ENCODE peak calls at places on chromosomes 16 and 17, in five cellular contexts. One of them, this sample, is unnamed.

GRCh38 chr17:30170415-30170987 is 53.9 kb downstream of the NSRP1 start:
- DNase-seq in neural crest cell: no peak
- DNase-seq in stimulated activated CD4-positive, alpha-beta T cell treated with anti-CD3 and anti-CD28 coated beads, TNF-alpha, amount 100 ng/mL, for 24 hours: no peak
- DNase-seq in NCI-H2081: peak
- DNase-seq in stimulated activated CD8-positive, alpha-beta memory T cell treated with anti-CD3 and anti-CD28 coated beads, Interleukin-15, amount 100 ng/mL, for 1 hour: no peak
- DNase-seq in this sample: no peak

GRCh38 chr16:52528393-52529080 is 18.4 kb downstream of the TOX3 start:
- DNase-seq in neural crest cell: no peak
- DNase-seq in NCI-H2081: no peak
- DNase-seq in stimulated activated CD8-positive, alpha-beta memory T cell treated with anti-CD3 and anti-CD28 coated beads, Interleukin-15, amount 100 ng/mL, for 1 hour: no peak
- DNase-seq in stimulated activated CD4-positive, alpha-beta T cell treated with anti-CD3 and anti-CD28 coated beads, TNF-alpha, amount 100 ng/mL, for 24 hours: no peak
- DNase-seq in this sample: no peak

GRCh38 chr16:68823401-68823800 is 19.9 kb upstream of the TANGO6 start:
- DNase-seq in neural crest cell: no peak
- DNase-seq in NCI-H2081: no peak
- DNase-seq in stimulated activated CD4-positive, alpha-beta T cell treated with anti-CD3 and anti-CD28 coated beads, TNF-alpha, amount 100 ng/mL, for 24 hours: no peak
- DNase-seq in stimulated activated CD8-positive, alpha-beta memory T cell treated with anti-CD3 and anti-CD28 coated beads, Interleukin-15, amount 100 ng/mL, for 1 hour: no peak
- DNase-seq in this sample: no peak

GRCh38 chr16:4846503-4846900 is 586 bp downstream of the GLYR1 start:
- DNase-seq in NCI-H2081: peak
- DNase-seq in stimulated activated CD4-positive, alpha-beta T cell treated with anti-CD3 and anti-CD28 coated beads, TNF-alpha, amount 100 ng/mL, for 24 hours: no peak
- DNase-seq in neural crest cell: peak
- DNase-seq in stimulated activated CD8-positive, alpha-beta memory T cell treated with anti-CD3 and anti-CD28 coated beads, Interleukin-15, amount 100 ng/mL, for 1 hour: no peak
- DNase-seq in this sample: peak

GRCh38 chr17:79922161-79922569 is 82.9 kb upstream of the CBX4 start:
- DNase-seq in NCI-H2081: peak
- DNase-seq in stimulated activated CD4-positive, alpha-beta T cell treated with anti-CD3 and anti-CD28 coated beads, TNF-alpha, amount 100 ng/mL, for 24 hours: no peak
- DNase-seq in stimulated activated CD8-positive, alpha-beta memory T cell treated with anti-CD3 and anti-CD28 coated beads, Interleukin-15, amount 100 ng/mL, for 1 hour: no peak
- DNase-seq in neural crest cell: no peak
- DNase-seq in this sample: no peak

GRCh38 chr16:81808933-81809480 is 29.9 kb downstream of the PLCG2 start:
- DNase-seq in neural crest cell: no peak
- DNase-seq in NCI-H2081: no peak
- DNase-seq in stimulated activated CD4-positive, alpha-beta T cell treated with anti-CD3 and anti-CD28 coated beads, TNF-alpha, amount 100 ng/mL, for 24 hours: no peak
- DNase-seq in stimulated activated CD8-positive, alpha-beta memory T cell treated with anti-CD3 and anti-CD28 coated beads, Interleukin-15, amount 100 ng/mL, for 1 hour: no peak
- DNase-seq in this sample: peak

GRCh38 chr16:48081656-48082055 is 74.1 kb downstream of the ABCC12 start:
- DNase-seq in neural crest cell: no peak
- DNase-seq in stimulated activated CD4-positive, alpha-beta T cell treated with anti-CD3 and anti-CD28 coated beads, TNF-alpha, amount 100 ng/mL, for 24 hours: no peak
- DNase-seq in NCI-H2081: no peak
- DNase-seq in stimulated activated CD8-positive, alpha-beta memory T cell treated with anti-CD3 and anti-CD28 coated beads, Interleukin-15, amount 100 ng/mL, for 1 hour: no peak
- DNase-seq in this sample: no peak

GRCh38 chr16:11167581-11167980 is 88.4 kb downstream of the SOCS1 start:
- DNase-seq in stimulated activated CD8-positive, alpha-beta memory T cell treated with anti-CD3 and anti-CD28 coated beads, Interleukin-15, amount 100 ng/mL, for 1 hour: no peak
- DNase-seq in stimulated activated CD4-positive, alpha-beta T cell treated with anti-CD3 and anti-CD28 coated beads, TNF-alpha, amount 100 ng/mL, for 24 hours: no peak
- DNase-seq in NCI-H2081: no peak
- DNase-seq in neural crest cell: no peak
- DNase-seq in this sample: no peak

GRCh38 chr16:88737298-88738166 is 31.2 kb downstream of the CTU2 start:
- DNase-seq in stimulated activated CD4-positive, alpha-beta T cell treated with anti-CD3 and anti-CD28 coated beads, TNF-alpha, amount 100 ng/mL, for 24 hours: peak
- DNase-seq in stimulated activated CD8-positive, alpha-beta memory T cell treated with anti-CD3 and anti-CD28 coated beads, Interleukin-15, amount 100 ng/mL, for 1 hour: peak
- DNase-seq in neural crest cell: peak
- DNase-seq in NCI-H2081: peak
- DNase-seq in this sample: peak

GRCh38 chr17:9907131-9907530 is 2.1 kb upstream of the RCVRN start:
- DNase-seq in stimulated activated CD8-positive, alpha-beta memory T cell treated with anti-CD3 and anti-CD28 coated beads, Interleukin-15, amount 100 ng/mL, for 1 hour: no peak
- DNase-seq in NCI-H2081: no peak
- DNase-seq in stimulated activated CD4-positive, alpha-beta T cell treated with anti-CD3 and anti-CD28 coated beads, TNF-alpha, amount 100 ng/mL, for 24 hours: no peak
- DNase-seq in neural crest cell: no peak
- DNase-seq in this sample: no peak

GRCh38 chr17:38926290-38927070 is 1.1 kb downstream of the LASP1NB start:
- DNase-seq in NCI-H2081: no peak
- DNase-seq in stimulated activated CD8-positive, alpha-beta memory T cell treated with anti-CD3 and anti-CD28 coated beads, Interleukin-15, amount 100 ng/mL, for 1 hour: no peak
- DNase-seq in stimulated activated CD4-positive, alpha-beta T cell treated with anti-CD3 and anti-CD28 coated beads, TNF-alpha, amount 100 ng/mL, for 24 hours: no peak
- DNase-seq in neural crest cell: no peak
- DNase-seq in this sample: peak

GRCh38 chr17:77372444-77373297 is 231.9 kb downstream of the SEC14L1 start:
- DNase-seq in neural crest cell: peak
- DNase-seq in NCI-H2081: peak
- DNase-seq in stimulated activated CD4-positive, alpha-beta T cell treated with anti-CD3 and anti-CD28 coated beads, TNF-alpha, amount 100 ng/mL, for 24 hours: no peak
- DNase-seq in stimulated activated CD8-positive, alpha-beta memory T cell treated with anti-CD3 and anti-CD28 coated beads, Interleukin-15, amount 100 ng/mL, for 1 hour: peak
- DNase-seq in this sample: peak

GRCh38 chr16:54077412-54077821 is 209.2 kb downstream of the IRX3 start:
- DNase-seq in stimulated activated CD8-positive, alpha-beta memory T cell treated with anti-CD3 and anti-CD28 coated beads, Interleukin-15, amount 100 ng/mL, for 1 hour: no peak
- DNase-seq in stimulated activated CD4-positive, alpha-beta T cell treated with anti-CD3 and anti-CD28 coated beads, TNF-alpha, amount 100 ng/mL, for 24 hours: no peak
- DNase-seq in NCI-H2081: no peak
- DNase-seq in neural crest cell: no peak
- DNase-seq in this sample: no peak

GRCh38 chr17:27577884-27578717 is 52.9 kb upstream of the LGALS9 start:
- DNase-seq in NCI-H2081: no peak
- DNase-seq in stimulated activated CD8-positive, alpha-beta memory T cell treated with anti-CD3 and anti-CD28 coated beads, Interleukin-15, amount 100 ng/mL, for 1 hour: no peak
- DNase-seq in neural crest cell: no peak
- DNase-seq in stimulated activated CD4-positive, alpha-beta T cell treated with anti-CD3 and anti-CD28 coated beads, TNF-alpha, amount 100 ng/mL, for 24 hours: no peak
- DNase-seq in this sample: peak

GRCh38 chr16:2529961-2530628 is 1.1 kb downstream of the CEMP1 start:
- DNase-seq in neural crest cell: no peak
- DNase-seq in stimulated activated CD4-positive, alpha-beta T cell treated with anti-CD3 and anti-CD28 coated beads, TNF-alpha, amount 100 ng/mL, for 24 hours: no peak
- DNase-seq in stimulated activated CD8-positive, alpha-beta memory T cell treated with anti-CD3 and anti-CD28 coated beads, Interleukin-15, amount 100 ng/mL, for 1 hour: no peak
- DNase-seq in NCI-H2081: no peak
- DNase-seq in this sample: no peak

GRCh38 chr17:74604200-74604599 is 12.1 kb upstream of the CD300LD start:
- DNase-seq in neural crest cell: no peak
- DNase-seq in NCI-H2081: no peak
- DNase-seq in stimulated activated CD4-positive, alpha-beta T cell treated with anti-CD3 and anti-CD28 coated beads, TNF-alpha, amount 100 ng/mL, for 24 hours: no peak
- DNase-seq in stimulated activated CD8-positive, alpha-beta memory T cell treated with anti-CD3 and anti-CD28 coated beads, Interleukin-15, amount 100 ng/mL, for 1 hour: no peak
- DNase-seq in this sample: no peak

GRCh38 chr16:80230328-80231117 is 310.3 kb upstream of the DYNLRB2 start:
- DNase-seq in neural crest cell: no peak
- DNase-seq in stimulated activated CD4-positive, alpha-beta T cell treated with anti-CD3 and anti-CD28 coated beads, TNF-alpha, amount 100 ng/mL, for 24 hours: no peak
- DNase-seq in stimulated activated CD8-positive, alpha-beta memory T cell treated with anti-CD3 and anti-CD28 coated beads, Interleukin-15, amount 100 ng/mL, for 1 hour: no peak
- DNase-seq in NCI-H2081: no peak
- DNase-seq in this sample: no peak

GRCh38 chr17:44556114-44556853 is 1.0 kb upstream of the FZD2 start:
- DNase-seq in neural crest cell: peak
- DNase-seq in NCI-H2081: peak
- DNase-seq in stimulated activated CD4-positive, alpha-beta T cell treated with anti-CD3 and anti-CD28 coated beads, TNF-alpha, amount 100 ng/mL, for 24 hours: no peak
- DNase-seq in stimulated activated CD8-positive, alpha-beta memory T cell treated with anti-CD3 and anti-CD28 coated beads, Interleukin-15, amount 100 ng/mL, for 1 hour: no peak
- DNase-seq in this sample: peak

GRCh38 chr17:82400830-82401229 is 17.3 kb upstream of the HEXD start:
- DNase-seq in NCI-H2081: no peak
- DNase-seq in stimulated activated CD8-positive, alpha-beta memory T cell treated with anti-CD3 and anti-CD28 coated beads, Interleukin-15, amount 100 ng/mL, for 1 hour: peak
- DNase-seq in neural crest cell: no peak
- DNase-seq in stimulated activated CD4-positive, alpha-beta T cell treated with anti-CD3 and anti-CD28 coated beads, TNF-alpha, amount 100 ng/mL, for 24 hours: peak
- DNase-seq in this sample: peak

This sample was measured in GM20000.